ENCODE peak calls at places on chromosomes 5 and 9, in seven cellular contexts. G, N, L, Q, E, D and I are unnamed samples.

GRCh38 chr5:161230222-161230621 is 316.3 kb downstream of the GABRB2 start:
- DNase-seq in G (no peak), E (no peak), D (no peak), L (no peak), N (peak), Q (peak), I (no peak)

GRCh38 chr9:134123764-134124128 is 12.1 kb upstream of the WDR5 start:
- DNase-seq in N (no peak), G (no peak), E (no peak), L (no peak), D (no peak), Q (no peak), I (no peak)

GRCh38 chr5:142201471-142201887 is 92.9 kb downstream of the NDFIP1 start:
- DNase-seq in N (no peak), D (no peak), Q (no peak), E (peak), L (no peak), G (no peak), I (no peak)

GRCh38 chr9:138114501-138115245 is 237.1 kb downstream of the CACNA1B start:
- DNase-seq in L (no peak), N (no peak), Q (no peak), D (no peak), G (no peak), E (no peak), I (no peak)

GRCh38 chr5:122775713-122776084 is 819 bp downstream of the SNX2 start:
- DNase-seq in E (peak), N (no peak), G (no peak), L (no peak), D (no peak), Q (no peak), I (no peak)

GRCh38 chr5:158876263-158876942 is 223.3 kb downstream of the EBF1 start:
- DNase-seq in G (no peak), Q (no peak), D (no peak), N (no peak), L (no peak), E (no peak), I (no peak)

GRCh38 chr5:134053840-134054338 is 49.1 kb upstream of the VDAC1 start:
- DNase-seq in Q (peak), E (peak), N (no peak), L (peak), D (no peak), G (no peak), I (no peak)

GRCh38 chr9:126591083-126591482 is 22.6 kb upstream of the LMX1B start:
- DNase-seq in Q (no peak), N (peak), D (no peak), L (no peak), E (peak), G (no peak), I (no peak)

GRCh38 chr9:132837501-132838268 is 40.4 kb downstream of the AK8 start:
- DNase-seq in G (no peak), L (no peak), Q (no peak), D (no peak), N (no peak), E (no peak), I (no peak)

GRCh38 chr9:99433555-99433954 is 211.5 kb downstream of the SEC61B start:
- DNase-seq in L (peak), E (peak), G (peak), N (peak), Q (no peak), D (no peak), I (peak)

GRCh38 chr5:957730-958485 is 50.7 kb upstream of the NKD2 start:
- DNase-seq in Q (no peak), E (peak), G (peak), N (no peak), D (no peak), L (peak), I (no peak)

GRCh38 chr5:126106032-126106431 is 317.2 kb upstream of the GRAMD2B start:
- DNase-seq in N (no peak), D (no peak), E (peak), Q (no peak), G (no peak), L (no peak), I (no peak)

GRCh38 chr9:99059074-99059894 is 45.6 kb upstream of the TGFBR1 start:
- DNase-seq in D (no peak), Q (no peak), E (no peak), L (no peak), N (no peak), G (peak), I (peak)

GRCh38 chr9:91023741-91024140 is 222.1 kb downstream of the SYK start:
- DNase-seq in N (no peak), G (no peak), Q (no peak), E (no peak), D (no peak), L (no peak), I (no peak)

GRCh38 chr9:110700953-110701352 is 32.4 kb downstream of the MUSK start:
- DNase-seq in Q (no peak), D (no peak), G (no peak), L (no peak), E (peak), N (no peak), I (no peak)